ENCODE peak calls at places on chromosomes 7 and 10, in seven cellular contexts. One of them, this sample, is unnamed.
A peak's percentile ranks its signal among the peaks of the same experiment; 100 is the strongest.

GRCh38 chr10:61744469-61744868 is 81.7 kb downstream of the CABCOCO1 start:
- DNase-seq in AG04450: no peak
- DNase-seq in pancreas: no peak
- DNase-seq in left ventricle myocardium inferior: no peak
- DNase-seq in cardiac muscle cell: no peak
- DNase-seq in heart left ventricle: no peak
- DNase-seq in tibial nerve: no peak
- DNase-seq in this sample: no peak

GRCh38 chr10:27614776-27615175 is 110.7 kb downstream of the RAB18 start:
- DNase-seq in heart left ventricle: no peak
- DNase-seq in cardiac muscle cell: no peak
- DNase-seq in AG04450: no peak
- DNase-seq in pancreas: no peak
- DNase-seq in tibial nerve: no peak
- DNase-seq in left ventricle myocardium inferior: no peak
- DNase-seq in this sample: no peak

GRCh38 chr10:124152139-124152780 is 58.9 kb upstream of the CHST15 start:
- DNase-seq in pancreas: no peak
- DNase-seq in heart left ventricle: no peak
- DNase-seq in left ventricle myocardium inferior: peak; percentile 38
- DNase-seq in AG04450: no peak
- DNase-seq in cardiac muscle cell: peak; percentile 86
- DNase-seq in tibial nerve: peak; percentile 42
- DNase-seq in this sample: no peak

GRCh38 chr7:5690931-5691461 is 90.5 kb downstream of the RNF216 start:
- DNase-seq in left ventricle myocardium inferior: peak; percentile 68
- DNase-seq in AG04450: no peak
- DNase-seq in heart left ventricle: no peak
- DNase-seq in tibial nerve: no peak
- DNase-seq in pancreas: no peak
- DNase-seq in cardiac muscle cell: no peak
- DNase-seq in this sample: no peak

GRCh38 chr10:71429929-71430328 is 33.2 kb downstream of the CDH23 start:
- DNase-seq in left ventricle myocardium inferior: no peak
- DNase-seq in cardiac muscle cell: no peak
- DNase-seq in pancreas: no peak
- DNase-seq in heart left ventricle: peak; percentile 7
- DNase-seq in AG04450: no peak
- DNase-seq in tibial nerve: no peak
- DNase-seq in this sample: no peak

GRCh38 chr10:50846753-50847152 is 38.7 kb downstream of the A1CF start:
- DNase-seq in cardiac muscle cell: no peak
- DNase-seq in left ventricle myocardium inferior: no peak
- DNase-seq in heart left ventricle: no peak
- DNase-seq in pancreas: no peak
- DNase-seq in AG04450: no peak
- DNase-seq in tibial nerve: no peak
- DNase-seq in this sample: no peak

GRCh38 chr7:2955177-2955768 is 88.4 kb downstream of the CARD11 start:
- DNase-seq in cardiac muscle cell: no peak
- DNase-seq in pancreas: no peak
- DNase-seq in heart left ventricle: no peak
- DNase-seq in left ventricle myocardium inferior: no peak
- DNase-seq in tibial nerve: no peak
- DNase-seq in AG04450: no peak
- DNase-seq in this sample: no peak

GRCh38 chr10:17713133-17713532 is 38.9 kb upstream of the TMEM236 start:
- DNase-seq in cardiac muscle cell: no peak
- DNase-seq in tibial nerve: no peak
- DNase-seq in pancreas: no peak
- DNase-seq in AG04450: no peak
- DNase-seq in left ventricle myocardium inferior: no peak
- DNase-seq in heart left ventricle: no peak
- DNase-seq in this sample: no peak

GRCh38 chr10:112775347-112775746 is 174.7 kb upstream of the TCF7L2 start:
- DNase-seq in AG04450: no peak
- DNase-seq in pancreas: no peak
- DNase-seq in tibial nerve: no peak
- DNase-seq in cardiac muscle cell: peak; percentile 40
- DNase-seq in heart left ventricle: no peak
- DNase-seq in left ventricle myocardium inferior: no peak
- DNase-seq in this sample: no peak

GRCh38 chr10:85642421-85643170 is 724.0 kb downstream of the GRID1 start:
- DNase-seq in tibial nerve: peak; percentile 73
- DNase-seq in heart left ventricle: no peak
- DNase-seq in left ventricle myocardium inferior: no peak
- DNase-seq in AG04450: no peak
- DNase-seq in pancreas: no peak
- DNase-seq in cardiac muscle cell: no peak
- DNase-seq in this sample: no peak

GRCh38 chr10:15188629-15189028 is 20.1 kb upstream of the NMT2 start:
- DNase-seq in heart left ventricle: no peak
- DNase-seq in tibial nerve: no peak
- DNase-seq in cardiac muscle cell: no peak
- DNase-seq in left ventricle myocardium inferior: no peak
- DNase-seq in pancreas: no peak
- DNase-seq in AG04450: no peak
- DNase-seq in this sample: no peak

GRCh38 chr10:92965314-92965713 is 95.3 kb upstream of the CYP26C1 start:
- DNase-seq in pancreas: no peak
- DNase-seq in left ventricle myocardium inferior: no peak
- DNase-seq in tibial nerve: peak; percentile 25
- DNase-seq in heart left ventricle: no peak
- DNase-seq in cardiac muscle cell: peak; percentile 73
- DNase-seq in AG04450: no peak
- DNase-seq in this sample: peak; percentile 15
- TF ChIP-seq CTCF in pancreas: peak; percentile 26
- TF ChIP-seq CTCF in left ventricle myocardium inferior: peak; percentile 73
- TF ChIP-seq CTCF in tibial nerve: peak; percentile 75
- TF ChIP-seq CTCF in heart left ventricle: peak; percentile 63
- TF ChIP-seq CTCF in cardiac muscle cell: peak; percentile 55
- TF ChIP-seq CTCF in AG04450: peak; percentile 64
- TF ChIP-seq CTCF in this sample: peak; percentile 44

DNA sequence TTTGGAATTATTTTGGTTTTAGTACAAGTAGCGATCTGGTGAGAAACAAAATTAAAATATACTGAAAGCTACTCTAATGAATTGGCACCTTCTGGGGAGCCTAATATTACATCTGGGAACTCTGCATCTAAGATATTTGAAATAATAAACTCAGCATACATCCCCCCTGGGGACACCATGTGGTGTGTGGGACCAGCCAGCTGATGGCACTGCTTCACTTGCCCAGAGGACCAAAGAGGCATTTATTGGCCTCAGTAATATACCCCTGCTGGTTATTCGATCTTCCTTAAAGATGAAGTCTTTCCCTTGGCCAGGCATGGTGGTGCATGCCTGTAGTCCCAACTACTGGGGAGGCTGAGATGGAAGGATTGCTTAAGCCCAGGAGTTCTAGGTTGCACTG is 195.1 kb upstream of the AUTS2 start:
- DNase-seq in tibial nerve: no peak
- DNase-seq in pancreas: no peak
- DNase-seq in heart left ventricle: no peak
- DNase-seq in cardiac muscle cell: peak; percentile 19
- DNase-seq in AG04450: no peak
- DNase-seq in left ventricle myocardium inferior: no peak
- DNase-seq in this sample: no peak
- TF ChIP-seq CTCF in tibial nerve: no peak
- TF ChIP-seq CTCF in pancreas: no peak
- TF ChIP-seq CTCF in heart left ventricle: peak; percentile 12
- TF ChIP-seq CTCF in cardiac muscle cell: no peak
- TF ChIP-seq CTCF in AG04450: no peak
- TF ChIP-seq CTCF in left ventricle myocardium inferior: peak; percentile 57
- TF ChIP-seq CTCF in this sample: no peak

GRCh38 chr10:32190890-32191491 is 134.8 kb upstream of the KIF5B start:
- DNase-seq in pancreas: no peak
- DNase-seq in cardiac muscle cell: peak; percentile 56
- DNase-seq in AG04450: no peak
- DNase-seq in tibial nerve: peak; percentile 38
- DNase-seq in heart left ventricle: no peak
- DNase-seq in left ventricle myocardium inferior: no peak
- DNase-seq in this sample: no peak

GRCh38 chr10:32187686-32188085 is 131.5 kb upstream of the KIF5B start:
- DNase-seq in tibial nerve: no peak
- DNase-seq in left ventricle myocardium inferior: no peak
- DNase-seq in pancreas: no peak
- DNase-seq in cardiac muscle cell: no peak
- DNase-seq in AG04450: no peak
- DNase-seq in heart left ventricle: no peak
- DNase-seq in this sample: no peak

DNA sequence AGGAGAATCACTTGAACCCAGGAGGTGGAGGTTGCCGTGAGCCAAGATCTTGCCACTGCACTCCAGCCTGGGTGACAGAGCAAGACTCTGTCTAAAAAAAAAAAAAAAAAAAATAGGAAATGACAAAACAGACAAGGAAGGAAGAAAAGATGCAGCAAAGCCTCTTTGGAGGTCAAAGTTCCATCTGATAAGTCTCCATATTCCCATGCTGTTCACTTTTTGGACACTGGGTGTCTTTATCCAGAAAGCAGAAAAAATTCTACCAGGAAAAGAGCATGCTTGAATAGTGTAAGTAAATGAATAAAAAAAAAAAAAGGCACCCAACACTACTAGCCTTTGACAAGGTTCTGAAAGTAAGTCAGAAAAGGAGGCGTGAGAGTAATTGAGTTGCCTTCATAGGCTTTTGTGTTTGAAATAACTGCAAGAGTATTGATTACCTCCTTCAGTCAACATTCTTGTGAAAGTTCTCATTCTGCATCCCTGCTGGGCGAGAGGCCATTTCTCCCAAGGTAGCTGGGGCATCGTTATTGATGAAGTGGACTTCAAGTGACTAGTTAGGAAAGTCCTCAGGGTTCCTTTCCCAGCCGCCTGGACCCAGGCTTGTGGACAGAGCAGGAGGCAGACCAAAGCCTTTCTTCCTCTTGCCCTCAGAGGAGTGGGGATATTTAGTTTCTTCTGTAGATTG is 133.3 kb upstream of the KIF5B start:
- DNase-seq in cardiac muscle cell: peak; percentile 39
- DNase-seq in left ventricle myocardium inferior: no peak
- DNase-seq in pancreas: no peak
- DNase-seq in heart left ventricle: no peak
- DNase-seq in tibial nerve: no peak
- DNase-seq in AG04450: no peak
- DNase-seq in this sample: no peak
- TF ChIP-seq CTCF in cardiac muscle cell: peak; percentile 22
- TF ChIP-seq CTCF in left ventricle myocardium inferior: peak; percentile 11
- TF ChIP-seq CTCF in pancreas: peak; percentile 12
- TF ChIP-seq CTCF in heart left ventricle: no peak
- TF ChIP-seq CTCF in tibial nerve: peak; percentile 20
- TF ChIP-seq CTCF in AG04450: peak; percentile 28
- TF ChIP-seq CTCF in this sample: peak; percentile 33

GRCh38 chr7:116138202-116138801 is 72.0 kb upstream of the TES start:
- DNase-seq in AG04450: peak; percentile 57
- DNase-seq in cardiac muscle cell: peak; percentile 81
- DNase-seq in tibial nerve: peak; percentile 28
- DNase-seq in left ventricle myocardium inferior: no peak
- DNase-seq in heart left ventricle: no peak
- DNase-seq in pancreas: no peak
- DNase-seq in this sample: peak; percentile 39
- TF ChIP-seq CTCF in AG04450: peak; percentile 89
- TF ChIP-seq CTCF in cardiac muscle cell: peak; percentile 78
- TF ChIP-seq CTCF in tibial nerve: peak; percentile 67
- TF ChIP-seq CTCF in left ventricle myocardium inferior: peak; percentile 85
- TF ChIP-seq CTCF in heart left ventricle: peak; percentile 80
- TF ChIP-seq CTCF in pancreas: peak; percentile 45
- TF ChIP-seq CTCF in this sample: peak; percentile 80

GRCh38 chr10:108812296-108812695 is 1111.0 kb downstream of the XPNPEP1 start:
- DNase-seq in left ventricle myocardium inferior: no peak
- DNase-seq in cardiac muscle cell: no peak
- DNase-seq in AG04450: no peak
- DNase-seq in pancreas: no peak
- DNase-seq in tibial nerve: no peak
- DNase-seq in heart left ventricle: no peak
- DNase-seq in this sample: no peak

GRCh38 chr10:108812906-108813305 is 1110.4 kb downstream of the XPNPEP1 start:
- DNase-seq in tibial nerve: no peak
- DNase-seq in pancreas: no peak
- DNase-seq in cardiac muscle cell: no peak
- DNase-seq in AG04450: no peak
- DNase-seq in heart left ventricle: no peak
- DNase-seq in left ventricle myocardium inferior: no peak
- DNase-seq in this sample: no peak

DNA sequence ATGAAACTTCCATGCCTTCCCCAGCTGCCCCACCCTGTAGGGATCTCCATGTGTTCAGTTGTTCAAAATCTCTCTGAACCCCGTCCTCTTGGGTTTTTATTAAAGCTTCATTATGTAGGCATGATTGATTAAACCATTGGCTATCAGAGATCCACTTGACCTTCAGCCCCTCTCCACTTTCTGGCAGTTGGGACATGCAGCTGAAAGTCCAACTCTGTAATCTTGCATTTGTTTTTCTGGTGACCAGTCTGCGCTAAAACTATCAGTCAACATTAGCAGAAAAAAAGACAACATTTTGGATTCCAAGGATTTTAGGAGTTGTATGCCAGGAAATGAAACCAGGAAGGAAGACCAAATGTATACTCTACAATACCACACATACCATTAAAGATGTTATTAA is 1115.1 kb downstream of the XPNPEP1 start:
- DNase-seq in cardiac muscle cell: no peak
- DNase-seq in heart left ventricle: no peak
- DNase-seq in tibial nerve: no peak
- DNase-seq in AG04450: no peak
- DNase-seq in pancreas: no peak
- DNase-seq in left ventricle myocardium inferior: no peak
- DNase-seq in this sample: no peak
- TF ChIP-seq CTCF in cardiac muscle cell: no peak
- TF ChIP-seq CTCF in heart left ventricle: no peak
- TF ChIP-seq CTCF in tibial nerve: no peak
- TF ChIP-seq CTCF in AG04450: no peak
- TF ChIP-seq CTCF in pancreas: no peak
- TF ChIP-seq CTCF in left ventricle myocardium inferior: no peak
- TF ChIP-seq CTCF in this sample: no peak

GRCh38 chr7:97512441-97513207 is 219.3 kb upstream of the TAC1 start:
- DNase-seq in tibial nerve: no peak
- DNase-seq in AG04450: no peak
- DNase-seq in left ventricle myocardium inferior: no peak
- DNase-seq in cardiac muscle cell: no peak
- DNase-seq in heart left ventricle: no peak
- DNase-seq in pancreas: no peak
- DNase-seq in this sample: no peak

GRCh38 chr7:97513326-97513725 is 218.6 kb upstream of the TAC1 start:
- DNase-seq in AG04450: no peak
- DNase-seq in cardiac muscle cell: no peak
- DNase-seq in left ventricle myocardium inferior: no peak
- DNase-seq in tibial nerve: no peak
- DNase-seq in pancreas: no peak
- DNase-seq in heart left ventricle: no peak
- DNase-seq in this sample: no peak
- TF ChIP-seq CTCF in AG04450: no peak
- TF ChIP-seq CTCF in cardiac muscle cell: no peak
- TF ChIP-seq CTCF in left ventricle myocardium inferior: no peak
- TF ChIP-seq CTCF in tibial nerve: no peak
- TF ChIP-seq CTCF in pancreas: no peak
- TF ChIP-seq CTCF in heart left ventricle: no peak
- TF ChIP-seq CTCF in this sample: no peak

DNA sequence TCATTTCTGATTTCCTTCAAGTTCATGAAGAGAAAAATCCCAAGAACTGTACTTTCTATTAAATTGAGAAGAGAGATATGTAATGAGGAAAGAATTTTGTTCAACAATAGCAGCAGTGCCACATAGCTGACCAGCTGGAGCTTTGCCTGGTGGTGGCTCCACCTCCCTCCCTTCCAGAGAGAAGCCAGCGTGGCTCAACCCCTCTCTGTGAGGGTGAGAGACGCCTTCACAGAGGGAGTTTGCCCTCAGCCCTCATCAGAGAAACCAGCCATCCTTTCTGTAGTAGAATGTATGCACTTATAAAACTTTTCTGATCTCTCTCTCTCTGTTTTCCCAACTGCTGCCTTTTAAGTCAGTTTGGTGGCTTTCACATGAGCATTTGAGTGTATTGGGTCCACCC is 20.5 kb upstream of the COL1A2 start:
- DNase-seq in cardiac muscle cell: peak; percentile 96
- DNase-seq in pancreas: peak; percentile 24
- DNase-seq in AG04450: peak; percentile 87
- DNase-seq in left ventricle myocardium inferior: peak; percentile 79
- DNase-seq in tibial nerve: peak; percentile 76
- DNase-seq in heart left ventricle: peak; percentile 71
- DNase-seq in this sample: peak; percentile 92
- TF ChIP-seq CTCF in cardiac muscle cell: peak; percentile 18
- TF ChIP-seq CTCF in pancreas: no peak
- TF ChIP-seq CTCF in AG04450: peak; percentile 14
- TF ChIP-seq CTCF in left ventricle myocardium inferior: no peak
- TF ChIP-seq CTCF in tibial nerve: no peak
- TF ChIP-seq CTCF in heart left ventricle: no peak
- TF ChIP-seq CTCF in this sample: no peak

This sample was measured in AG09319.